ENCODE peak calls at places on chromosomes 2 and 18, in four cellular contexts. One of them, this sample, is unnamed.

GRCh38 chr2:17749753-17750438 is 3.7 kb downstream of the SMC6 start:
- DNase-seq in astrocyte: no peak
- DNase-seq in HCT116: no peak
- DNase-seq in neuronal stem cell: no peak
- DNase-seq in this sample: no peak

GRCh38 chr2:62660582-62661262 is 44.8 kb upstream of the EHBP1 start:
- DNase-seq in HCT116: no peak
- DNase-seq in neuronal stem cell: no peak
- DNase-seq in astrocyte: peak
- DNase-seq in this sample: no peak

GRCh38 chr2:218961651-218962570 is 2.4 kb downstream of the CDK5R2 start:
- DNase-seq in neuronal stem cell: no peak
- DNase-seq in HCT116: no peak
- DNase-seq in astrocyte: no peak
- DNase-seq in this sample: no peak

GRCh38 chr2:101124684-101125366 is 26.4 kb downstream of the TBC1D8 start:
- DNase-seq in HCT116: peak
- DNase-seq in neuronal stem cell: no peak
- DNase-seq in astrocyte: peak
- DNase-seq in this sample: peak

GRCh38 chr2:177392373-177393246 is at the start of gene AGPS:
- DNase-seq in HCT116: peak
- DNase-seq in astrocyte: peak
- DNase-seq in neuronal stem cell: peak
- DNase-seq in this sample: peak

GRCh38 chr2:148534416-148535205 is 109.9 kb upstream of the EPC2 start:
- DNase-seq in astrocyte: no peak
- DNase-seq in neuronal stem cell: no peak
- DNase-seq in HCT116: no peak
- DNase-seq in this sample: no peak

GRCh38 chr18:69265661-69266060 is 135.0 kb upstream of the DOK6 start:
- DNase-seq in HCT116: no peak
- DNase-seq in astrocyte: no peak
- DNase-seq in neuronal stem cell: no peak
- DNase-seq in this sample: no peak

GRCh38 chr2:7180641-7181370 is 263.6 kb downstream of the RNF144A start:
- DNase-seq in HCT116: no peak
- DNase-seq in neuronal stem cell: no peak
- DNase-seq in astrocyte: peak
- DNase-seq in this sample: no peak

GRCh38 chr2:155662224-155662623 is 670.3 kb downstream of the NR4A2 start:
- DNase-seq in HCT116: no peak
- DNase-seq in astrocyte: no peak
- DNase-seq in neuronal stem cell: no peak
- DNase-seq in this sample: no peak

GRCh38 chr2:58428286-58428552 is 187.1 kb upstream of the FANCL start:
- DNase-seq in HCT116: no peak
- DNase-seq in astrocyte: no peak
- DNase-seq in neuronal stem cell: peak
- DNase-seq in this sample: no peak

GRCh38 chr18:31255953-31256352 is 62.0 kb upstream of the DSG1 start:
- DNase-seq in HCT116: no peak
- DNase-seq in astrocyte: no peak
- DNase-seq in neuronal stem cell: no peak
- DNase-seq in this sample: no peak

GRCh38 chr2:9709539-9710285 is 78.9 kb upstream of the YWHAQ start:
- DNase-seq in neuronal stem cell: no peak
- DNase-seq in astrocyte: no peak
- DNase-seq in HCT116: no peak
- DNase-seq in this sample: no peak

GRCh38 chr2:166180951-166181812 is 53.4 kb upstream of the SCN1A start:
- DNase-seq in HCT116: peak
- DNase-seq in astrocyte: no peak
- DNase-seq in neuronal stem cell: peak
- DNase-seq in this sample: peak

GRCh38 chr2:162327134-162327769 is 8.8 kb upstream of the IFIH1 start:
- DNase-seq in neuronal stem cell: no peak
- DNase-seq in astrocyte: no peak
- DNase-seq in HCT116: no peak
- DNase-seq in this sample: no peak

GRCh38 chr2:54228945-54229344 is 27.1 kb downstream of the TSPYL6 start:
- DNase-seq in astrocyte: no peak
- DNase-seq in neuronal stem cell: no peak
- DNase-seq in HCT116: no peak
- DNase-seq in this sample: no peak

GRCh38 chr2:171551836-171552235 is 29.6 kb downstream of the CYBRD1 start:
- DNase-seq in astrocyte: peak
- DNase-seq in neuronal stem cell: no peak
- DNase-seq in HCT116: no peak
- DNase-seq in this sample: no peak

GRCh38 chr18:75353357-75353756 is 74.1 kb downstream of the SMIM21 start:
- DNase-seq in neuronal stem cell: no peak
- DNase-seq in HCT116: no peak
- DNase-seq in astrocyte: no peak
- DNase-seq in this sample: no peak

DNA sequence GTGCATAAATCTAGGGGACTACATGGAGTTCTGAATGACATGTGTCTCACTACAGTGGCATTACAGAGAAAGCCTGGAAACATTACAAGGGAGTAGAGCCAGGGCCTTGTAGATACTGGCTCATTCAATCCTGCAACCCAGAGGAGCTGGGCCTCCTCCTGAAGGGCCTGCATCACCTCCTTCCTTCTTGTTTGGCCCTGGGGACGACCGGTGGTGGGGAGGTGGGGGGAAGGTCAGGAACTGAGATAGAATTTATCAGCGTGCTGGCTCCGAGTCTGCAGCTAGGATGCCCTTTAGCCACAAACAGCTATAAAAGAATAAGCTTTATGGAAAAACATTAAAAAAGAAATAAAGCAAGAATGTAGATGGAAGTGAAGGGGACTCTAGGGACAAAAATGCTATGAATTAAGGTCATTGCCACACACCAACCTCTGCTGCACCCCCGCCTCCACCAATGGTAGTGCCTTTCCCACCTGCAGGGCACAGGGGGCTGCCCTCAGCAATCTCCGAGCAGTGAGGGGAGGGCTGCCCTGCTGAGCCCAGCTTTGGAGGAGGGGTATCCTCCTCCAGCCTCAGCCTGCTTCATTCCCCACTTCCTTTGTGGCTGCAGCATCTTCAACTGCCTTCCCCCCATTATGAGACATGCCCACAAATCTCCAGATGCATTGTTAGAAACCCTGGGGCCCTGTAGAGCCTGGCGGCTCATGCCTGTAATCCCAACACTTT is 149.0 kb downstream of the MSH2 start:
- DNase-seq in neuronal stem cell: no peak
- DNase-seq in HCT116: no peak
- DNase-seq in astrocyte: no peak
- DNase-seq in this sample: no peak
- H3K4me3 ChIP-seq in neuronal stem cell: no peak
- H3K4me3 ChIP-seq in HCT116: no peak
- H3K4me3 ChIP-seq in astrocyte: no peak
- H3K4me3 ChIP-seq in this sample: no peak

GRCh38 chr18:48875942-48876511 is 74.7 kb downstream of the SMAD7 start:
- DNase-seq in neuronal stem cell: no peak
- DNase-seq in astrocyte: no peak
- DNase-seq in HCT116: no peak
- DNase-seq in this sample: no peak

GRCh38 chr18:48875314-48875941 is 75.3 kb downstream of the SMAD7 start:
- DNase-seq in neuronal stem cell: no peak
- DNase-seq in astrocyte: no peak
- DNase-seq in HCT116: no peak
- DNase-seq in this sample: peak

GRCh38 chr18:48876590-48876989 is 74.2 kb downstream of the SMAD7 start:
- DNase-seq in neuronal stem cell: no peak
- DNase-seq in HCT116: no peak
- DNase-seq in astrocyte: no peak
- DNase-seq in this sample: peak

GRCh38 chr18:48874233-48874632 is 76.5 kb downstream of the SMAD7 start:
- DNase-seq in HCT116: no peak
- DNase-seq in neuronal stem cell: no peak
- DNase-seq in astrocyte: no peak
- DNase-seq in this sample: no peak

DNA sequence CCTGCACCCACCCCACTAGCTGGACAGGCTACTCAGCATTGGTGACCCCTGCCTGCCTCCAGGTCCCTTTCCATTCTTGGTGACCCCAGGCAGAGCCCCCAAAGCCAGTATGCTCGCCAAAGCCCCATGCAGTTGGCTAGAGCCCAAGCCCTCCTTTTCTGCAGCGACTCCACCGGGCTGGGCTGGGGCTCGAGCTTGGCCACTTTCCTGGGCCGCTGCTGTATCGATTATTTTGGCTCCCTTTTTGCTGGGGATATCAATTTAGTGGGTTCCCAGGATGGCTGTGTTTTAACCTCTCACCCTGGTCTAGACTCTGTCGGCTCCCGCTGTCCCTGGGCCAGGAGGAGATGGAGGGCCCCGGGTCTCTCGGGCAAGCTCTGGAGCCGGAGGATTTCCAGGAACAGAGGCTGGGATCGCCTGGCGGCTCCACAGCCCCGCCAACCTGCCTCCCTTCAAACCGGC is 76.0 kb downstream of the SMAD7 start:
- DNase-seq in astrocyte: no peak
- DNase-seq in neuronal stem cell: no peak
- DNase-seq in HCT116: no peak
- DNase-seq in this sample: no peak
- H3K4me3 ChIP-seq in astrocyte: no peak
- H3K4me3 ChIP-seq in neuronal stem cell: no peak
- H3K4me3 ChIP-seq in HCT116: no peak
- H3K4me3 ChIP-seq in this sample: no peak

DNA sequence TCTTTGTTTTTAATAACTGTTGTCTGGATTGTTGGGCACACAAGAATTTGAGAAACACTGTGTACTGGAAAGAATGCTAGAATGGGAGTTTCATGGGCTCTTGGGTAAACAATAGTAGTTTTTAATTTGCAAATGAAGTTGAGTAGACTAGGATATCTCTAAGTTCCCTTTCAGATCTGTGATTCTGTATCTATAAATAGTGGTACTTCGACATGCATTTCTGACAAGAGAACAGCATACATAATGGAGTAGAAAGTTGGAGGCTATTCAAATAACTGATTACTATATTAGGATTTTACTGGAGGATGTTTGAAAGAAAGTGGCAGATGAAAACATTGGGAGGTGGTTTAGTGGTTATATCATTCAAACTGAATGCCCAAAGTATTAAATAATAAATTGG is 29.5 kb downstream of the EPB41L5 start:
- DNase-seq in neuronal stem cell: no peak
- DNase-seq in HCT116: no peak
- DNase-seq in astrocyte: no peak
- DNase-seq in this sample: no peak
- H3K4me3 ChIP-seq in neuronal stem cell: no peak
- H3K4me3 ChIP-seq in HCT116: no peak
- H3K4me3 ChIP-seq in astrocyte: no peak
- H3K4me3 ChIP-seq in this sample: no peak

GRCh38 chr2:176123847-176124273 is 1.3 kb downstream of the HOXD9 start:
- DNase-seq in neuronal stem cell: no peak
- DNase-seq in HCT116: no peak
- DNase-seq in astrocyte: no peak
- DNase-seq in this sample: no peak

GRCh38 chr2:176122266-176122632 is 270 bp upstream of the HOXD9 start:
- DNase-seq in astrocyte: no peak
- DNase-seq in neuronal stem cell: no peak
- DNase-seq in HCT116: no peak
- DNase-seq in this sample: no peak

GRCh38 chr2:176122633-176123482 is at the start of gene HOXD9:
- DNase-seq in astrocyte: no peak
- DNase-seq in neuronal stem cell: no peak
- DNase-seq in HCT116: no peak
- DNase-seq in this sample: peak

GRCh38 chr2:176124358-176125214 is 2.1 kb downstream of the HOXD9 start:
- DNase-seq in neuronal stem cell: no peak
- DNase-seq in HCT116: no peak
- DNase-seq in astrocyte: no peak
- DNase-seq in this sample: peak

GRCh38 chr2:176123483-176123843 is 944 bp downstream of the HOXD9 start:
- DNase-seq in neuronal stem cell: no peak
- DNase-seq in astrocyte: no peak
- DNase-seq in HCT116: no peak
- DNase-seq in this sample: no peak
- H3K4me3 ChIP-seq in neuronal stem cell: no peak
- H3K4me3 ChIP-seq in astrocyte: no peak
- H3K4me3 ChIP-seq in HCT116: no peak
- H3K4me3 ChIP-seq in this sample: peak

DNA sequence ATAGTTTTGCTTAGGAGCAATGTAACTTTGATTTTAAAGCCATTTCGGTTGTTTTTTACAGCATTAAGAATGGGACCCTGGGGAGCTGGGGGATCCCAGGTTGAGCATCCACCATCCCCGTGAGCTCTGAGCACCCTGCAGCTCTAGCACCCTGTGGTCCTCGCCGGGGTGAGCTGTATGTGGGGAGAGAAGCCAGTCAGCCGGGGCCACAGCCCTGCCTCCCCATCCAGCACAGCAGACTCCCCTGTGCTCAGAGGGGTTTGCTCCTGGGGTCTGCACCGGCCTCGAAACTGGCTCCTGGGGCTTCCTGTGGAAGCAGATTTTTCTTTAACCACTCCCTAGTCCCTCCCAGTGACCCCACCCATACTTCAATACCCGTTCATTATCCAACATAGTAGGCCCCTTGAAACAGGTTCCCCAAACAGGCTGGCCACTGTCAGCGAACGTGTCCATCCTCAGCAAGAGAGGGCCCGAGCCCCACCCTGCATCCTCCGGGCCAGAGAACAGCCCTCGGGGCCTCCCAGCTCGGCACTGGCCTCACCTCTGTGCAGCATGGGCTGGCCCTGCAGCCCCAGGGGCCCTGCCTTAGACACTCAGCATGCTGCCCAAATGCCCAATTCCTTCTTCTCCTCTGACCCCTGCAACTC is 1.2 kb downstream of the COL6A3 start:
- DNase-seq in neuronal stem cell: no peak
- DNase-seq in HCT116: no peak
- DNase-seq in astrocyte: no peak
- DNase-seq in this sample: no peak
- H3K4me3 ChIP-seq in neuronal stem cell: no peak
- H3K4me3 ChIP-seq in HCT116: no peak
- H3K4me3 ChIP-seq in astrocyte: peak
- H3K4me3 ChIP-seq in this sample: peak

DNA sequence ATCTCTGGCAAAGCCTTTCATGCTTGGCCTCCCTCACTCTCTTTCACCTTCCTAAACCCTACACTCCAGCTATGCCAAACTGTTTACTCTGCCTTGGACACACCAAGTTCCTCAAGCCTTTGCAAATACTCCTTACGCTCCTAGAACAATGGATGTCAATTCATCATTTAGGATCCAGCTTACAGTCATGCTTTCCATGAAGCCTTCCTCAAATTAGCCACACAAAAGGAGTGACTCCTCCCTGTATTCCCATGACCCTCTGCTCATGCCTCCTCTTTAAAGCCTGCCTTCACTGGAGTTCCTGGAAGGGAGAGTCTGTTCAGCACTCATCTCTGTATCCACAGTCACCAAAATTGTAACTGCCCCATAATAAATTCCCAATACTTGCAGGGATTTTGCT is 736 bp upstream of the EHD3 start:
- DNase-seq in HCT116: no peak
- DNase-seq in neuronal stem cell: no peak
- DNase-seq in astrocyte: peak
- DNase-seq in this sample: no peak
- H3K4me3 ChIP-seq in HCT116: no peak
- H3K4me3 ChIP-seq in neuronal stem cell: no peak
- H3K4me3 ChIP-seq in astrocyte: no peak
- H3K4me3 ChIP-seq in this sample: no peak

This sample was measured in Peyer's patch.